ENCODE peak calls at places on chromosome 11, in five cellular contexts. One of them, this sample, is unnamed.

GRCh38 chr11:23022854-23023253 is 162.6 kb upstream of the CCDC179 start:
- DNase-seq in activated T-cell treated with anti-CD3 and anti-CD28 coated beads for 1 hour: no peak
- DNase-seq in upper lobe of left lung: no peak
- DNase-seq in H7: no peak
- DNase-seq in stimulated activated naive B cell treated with anti-CD40 and anti-IgM and Interleukin-4, amounts not matched to agents 10 μg/mL and 1 μg/mL and 100 μg/mL, for 72 hours: no peak
- DNase-seq in this sample: no peak

GRCh38 chr11:1748467-1749019 is 1.9 kb downstream of the IFITM10 start:
- DNase-seq in H7: peak; percentile 76
- DNase-seq in upper lobe of left lung: no peak
- DNase-seq in activated T-cell treated with anti-CD3 and anti-CD28 coated beads for 1 hour: no peak
- DNase-seq in stimulated activated naive B cell treated with anti-CD40 and anti-IgM and Interleukin-4, amounts not matched to agents 10 μg/mL and 1 μg/mL and 100 μg/mL, for 72 hours: no peak
- DNase-seq in this sample: no peak

GRCh38 chr11:104094576-104094975 is 58.1 kb downstream of the DDI1 start:
- DNase-seq in upper lobe of left lung: no peak
- DNase-seq in activated T-cell treated with anti-CD3 and anti-CD28 coated beads for 1 hour: no peak
- DNase-seq in stimulated activated naive B cell treated with anti-CD40 and anti-IgM and Interleukin-4, amounts not matched to agents 10 μg/mL and 1 μg/mL and 100 μg/mL, for 72 hours: no peak
- DNase-seq in H7: no peak
- DNase-seq in this sample: no peak

GRCh38 chr11:640021-640706 is 3.1 kb downstream of the DRD4 start:
- DNase-seq in activated T-cell treated with anti-CD3 and anti-CD28 coated beads for 1 hour: no peak
- DNase-seq in upper lobe of left lung: no peak
- DNase-seq in stimulated activated naive B cell treated with anti-CD40 and anti-IgM and Interleukin-4, amounts not matched to agents 10 μg/mL and 1 μg/mL and 100 μg/mL, for 72 hours: no peak
- DNase-seq in H7: peak; percentile 85
- DNase-seq in this sample: no peak

GRCh38 chr11:1557168-1557884 is 14.7 kb downstream of the DUSP8 start:
- DNase-seq in stimulated activated naive B cell treated with anti-CD40 and anti-IgM and Interleukin-4, amounts not matched to agents 10 μg/mL and 1 μg/mL and 100 μg/mL, for 72 hours: no peak
- DNase-seq in upper lobe of left lung: no peak
- DNase-seq in activated T-cell treated with anti-CD3 and anti-CD28 coated beads for 1 hour: no peak
- DNase-seq in H7: no peak
- DNase-seq in this sample: no peak

GRCh38 chr11:117840881-117841581 is 16.5 kb upstream of the FXYD2 start:
- DNase-seq in upper lobe of left lung: peak; percentile 20
- DNase-seq in activated T-cell treated with anti-CD3 and anti-CD28 coated beads for 1 hour: no peak
- DNase-seq in stimulated activated naive B cell treated with anti-CD40 and anti-IgM and Interleukin-4, amounts not matched to agents 10 μg/mL and 1 μg/mL and 100 μg/mL, for 72 hours: no peak
- DNase-seq in H7: no peak
- DNase-seq in this sample: no peak

GRCh38 chr11:45662096-45662664 is 3.2 kb downstream of the CHST1 start:
- DNase-seq in upper lobe of left lung: no peak
- DNase-seq in stimulated activated naive B cell treated with anti-CD40 and anti-IgM and Interleukin-4, amounts not matched to agents 10 μg/mL and 1 μg/mL and 100 μg/mL, for 72 hours: no peak
- DNase-seq in H7: no peak
- DNase-seq in activated T-cell treated with anti-CD3 and anti-CD28 coated beads for 1 hour: no peak
- DNase-seq in this sample: no peak

GRCh38 chr11:100515087-100515486 is 172.0 kb upstream of the ARHGAP42 start:
- DNase-seq in H7: peak; percentile 7
- DNase-seq in upper lobe of left lung: no peak
- DNase-seq in activated T-cell treated with anti-CD3 and anti-CD28 coated beads for 1 hour: no peak
- DNase-seq in stimulated activated naive B cell treated with anti-CD40 and anti-IgM and Interleukin-4, amounts not matched to agents 10 μg/mL and 1 μg/mL and 100 μg/mL, for 72 hours: no peak
- DNase-seq in this sample: no peak

GRCh38 chr11:7522106-7522505 is 8.3 kb downstream of the PPFIBP2 start:
- DNase-seq in activated T-cell treated with anti-CD3 and anti-CD28 coated beads for 1 hour: no peak
- DNase-seq in H7: no peak
- DNase-seq in upper lobe of left lung: no peak
- DNase-seq in stimulated activated naive B cell treated with anti-CD40 and anti-IgM and Interleukin-4, amounts not matched to agents 10 μg/mL and 1 μg/mL and 100 μg/mL, for 72 hours: no peak
- DNase-seq in this sample: no peak

GRCh38 chr11:122850076-122850631 is 11.9 kb downstream of the CRTAM start:
- DNase-seq in stimulated activated naive B cell treated with anti-CD40 and anti-IgM and Interleukin-4, amounts not matched to agents 10 μg/mL and 1 μg/mL and 100 μg/mL, for 72 hours: no peak
- DNase-seq in upper lobe of left lung: no peak
- DNase-seq in H7: no peak
- DNase-seq in activated T-cell treated with anti-CD3 and anti-CD28 coated beads for 1 hour: no peak
- DNase-seq in this sample: peak; percentile 34

GRCh38 chr11:12113294-12113693 is 2.9 kb downstream of the MICAL2 start:
- DNase-seq in H7: no peak
- DNase-seq in activated T-cell treated with anti-CD3 and anti-CD28 coated beads for 1 hour: no peak
- DNase-seq in stimulated activated naive B cell treated with anti-CD40 and anti-IgM and Interleukin-4, amounts not matched to agents 10 μg/mL and 1 μg/mL and 100 μg/mL, for 72 hours: no peak
- DNase-seq in upper lobe of left lung: no peak
- DNase-seq in this sample: no peak

GRCh38 chr11:60912223-60912850 is 1.6 kb upstream of the TMEM109 start:
- DNase-seq in H7: no peak
- DNase-seq in stimulated activated naive B cell treated with anti-CD40 and anti-IgM and Interleukin-4, amounts not matched to agents 10 μg/mL and 1 μg/mL and 100 μg/mL, for 72 hours: no peak
- DNase-seq in upper lobe of left lung: no peak
- DNase-seq in activated T-cell treated with anti-CD3 and anti-CD28 coated beads for 1 hour: no peak
- DNase-seq in this sample: peak; percentile 27

GRCh38 chr11:122556605-122557004 is 98.9 kb upstream of the UBASH3B start:
- DNase-seq in H7: peak; percentile 73
- DNase-seq in activated T-cell treated with anti-CD3 and anti-CD28 coated beads for 1 hour: no peak
- DNase-seq in upper lobe of left lung: no peak
- DNase-seq in stimulated activated naive B cell treated with anti-CD40 and anti-IgM and Interleukin-4, amounts not matched to agents 10 μg/mL and 1 μg/mL and 100 μg/mL, for 72 hours: no peak
- DNase-seq in this sample: peak; percentile 14

This sample was measured in activated gamma-delta T cell treated with Interleukin-2 at 50 U/mL for 16 hours.